ENCODE peak calls at places on chromosomes 12 and 14, in ten cellular contexts. D is esophagus squamous epithelium; C is astrocyte; I is Peyer's patch; Z is cardiac muscle cell; R is lung; E is CD8-positive, alpha-beta T cell; Q is right atrium auricular region; F is BE2C; B is CD8-positive, alpha-beta memory T cell. U is an unnamed sample.
A peak's percentile ranks its signal among the peaks of the same experiment; 100 is the strongest.

GRCh38 chr14:22026527-22026926 is 352.9 kb upstream of the OR4E1 start:
- DNase-seq in B (no peak), Q (no peak), F (no peak), D (no peak), R (no peak), I (no peak), Z (no peak), E (no peak), C (no peak), U (peak; percentile 19)

GRCh38 chr12:39846304-39846703 is 226.7 kb upstream of the ABCD2 start:
- DNase-seq in D (no peak), Z (no peak), R (no peak), F (no peak), I (no peak), B (no peak), E (no peak), C (no peak), Q (no peak), U (no peak)

GRCh38 chr14:68910540-68910939 is 68.6 kb downstream of the ACTN1 start:
- DNase-seq in F (no peak), Z (no peak), D (no peak), R (no peak), E (no peak), I (no peak), B (no peak), C (no peak), Q (no peak), U (no peak)

GRCh38 chr14:23300687-23301223 is 1.9 kb downstream of the PPP1R3E start:
- DNase-seq in D (no peak), Z (peak; percentile 72), Q (peak; percentile 83), F (no peak), R (no peak), I (peak; percentile 45), E (no peak), B (no peak), C (no peak), U (peak; percentile 61)

GRCh38 chr14:21536395-21537087 is 10.4 kb upstream of the SALL2 start:
- DNase-seq in B (no peak), Q (no peak), C (no peak), E (no peak), Z (peak; percentile 36), F (no peak), R (no peak), I (no peak), D (no peak), U (no peak)

GRCh38 chr12:104582739-104583138 is 126.0 kb downstream of the CHST11 start:
- DNase-seq in B (no peak), R (no peak), I (peak; percentile 83), E (no peak), F (no peak), Z (no peak), D (no peak), C (no peak), Q (no peak), U (no peak)

GRCh38 chr14:74697543-74697942 is 15.3 kb downstream of the AREL1 start:
- DNase-seq in D (no peak), B (no peak), C (peak; percentile 91), R (no peak), I (no peak), Q (no peak), Z (no peak), E (no peak), F (no peak), U (no peak)

GRCh38 chr12:123050331-123050809 is 69.9 kb downstream of the ARL6IP4 start:
- DNase-seq in D (no peak), R (no peak), I (no peak), B (no peak), Z (no peak), Q (no peak), E (no peak), C (peak; percentile 63), F (no peak), U (no peak)

DNA sequence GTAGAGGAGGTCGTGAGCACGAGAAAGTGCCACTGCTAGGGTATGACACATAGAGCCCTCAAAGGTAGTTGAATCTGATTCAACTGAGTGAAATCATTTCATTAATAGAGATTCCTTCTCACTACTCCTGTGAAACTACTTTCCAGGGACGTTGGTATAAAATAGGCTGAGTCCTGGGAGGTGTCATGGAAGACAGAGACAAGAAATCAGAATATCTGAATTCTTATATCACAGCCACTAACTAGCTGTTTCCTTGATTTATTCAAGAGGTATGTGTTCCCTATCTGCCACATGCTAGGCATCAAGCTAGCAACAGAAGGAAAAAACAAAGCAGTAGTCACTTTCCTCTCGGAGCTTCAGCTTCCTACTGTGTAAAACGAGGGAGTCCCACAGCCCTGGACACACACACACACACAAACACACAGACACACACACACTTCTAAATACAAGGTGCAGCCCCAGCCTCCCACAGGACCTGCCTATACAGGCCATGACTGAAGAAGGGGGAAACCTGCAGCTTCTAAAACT is 89.2 kb downstream of the DPF3 start:
- DNase-seq in D (no peak), Z (no peak), C (no peak), Q (no peak), R (no peak), B (no peak), E (no peak), I (no peak), F (no peak), U (no peak)
- H3K4me1 ChIP-seq in D (no peaks in the 10 kb centered on the region), Z (peaks cover 30% of the 10 kb centered on the region), C (peaks cover 26% of the 10 kb centered on the region), Q (no peaks in the 10 kb centered on the region), R (no peaks in the 10 kb centered on the region), B (peaks cover 3% of the 10 kb centered on the region), E (peaks cover 4% of the 10 kb centered on the region), I (no peaks in the 10 kb centered on the region), F (no peaks in the 10 kb centered on the region), U (no peaks in the 10 kb centered on the region)

GRCh38 chr12:2098852-2099251 is 46.1 kb downstream of the CACNA1C start:
- DNase-seq in D (no peak), F (no peak), C (no peak), I (no peak), Z (no peak), R (no peak), Q (no peak), B (no peak), E (no peak), U (no peak)

GRCh38 chr12:2094597-2094996 is 41.8 kb downstream of the CACNA1C start:
- DNase-seq in R (no peak), F (no peak), I (no peak), B (no peak), Q (no peak), E (no peak), D (no peak), C (no peak), Z (no peak), U (no peak)

GRCh38 chr12:2095878-2096277 is 43.1 kb downstream of the CACNA1C start:
- DNase-seq in F (no peak), R (no peak), C (no peak), Q (no peak), Z (no peak), D (no peak), B (no peak), E (no peak), I (no peak), U (no peak)

GRCh38 chr12:2099595-2099994 is 46.8 kb downstream of the CACNA1C start:
- DNase-seq in F (no peak), B (no peak), Q (no peak), E (no peak), R (no peak), C (no peak), D (no peak), I (no peak), Z (no peak), U (no peak)

DNA sequence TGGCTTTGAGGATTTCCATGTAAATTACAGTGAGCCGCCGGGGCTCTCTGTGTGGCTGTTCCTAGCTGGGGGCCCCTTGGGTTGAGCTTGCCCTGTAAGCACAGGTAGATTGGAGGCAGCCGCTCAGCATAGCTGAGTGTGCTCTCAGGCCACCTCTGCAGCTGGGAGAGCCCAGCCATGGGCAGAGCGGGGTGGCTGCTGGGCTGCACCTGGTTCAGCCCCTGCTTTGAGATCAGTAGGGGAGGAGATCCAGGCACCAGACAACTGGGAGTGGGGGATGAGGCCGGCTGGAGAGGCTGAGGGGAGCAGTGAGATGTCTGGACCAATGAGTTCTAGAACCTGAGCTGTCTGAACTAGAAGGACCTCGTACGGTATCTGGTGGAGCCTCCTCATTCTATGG is 44.8 kb downstream of the CACNA1C start:
- DNase-seq in R (no peak), E (no peak), B (no peak), D (no peak), Q (no peak), I (no peak), C (no peak), F (no peak), Z (no peak), U (no peak)
- H3K27me3 ChIP-seq in R (no peaks in the 10 kb centered on the region), E (no peaks in the 10 kb centered on the region), B (no peaks in the 10 kb centered on the region), D (no peaks in the 10 kb centered on the region), Q (no peaks in the 10 kb centered on the region), I (no peaks in the 10 kb centered on the region), C (no peaks in the 10 kb centered on the region), F (peaks cover 29% of the 10 kb centered on the region), Z (no peaks in the 10 kb centered on the region), U (no peaks in the 10 kb centered on the region)

GRCh38 chr12:53383258-53383657 is 3.3 kb downstream of the SP1 start:
- DNase-seq in R (no peak), C (no peak), B (no peak), Z (no peak), D (no peak), Q (no peak), E (no peak), F (no peak), I (no peak), U (no peak)
- H3K4me1 ChIP-seq in R (peaks cover 16% of the 10 kb centered on the region), C (peaks cover 40% of the 10 kb centered on the region), B (peaks cover 65% of the 10 kb centered on the region), Z (peaks cover 24% of the 10 kb centered on the region), D (peaks cover 84% of the 10 kb centered on the region), Q (no peaks in the 10 kb centered on the region), E (peaks cover 72% of the 10 kb centered on the region), F (peaks cover 14% of the 10 kb centered on the region), I (peaks cover 78% of the 10 kb centered on the region), U (peaks cover 4% of the 10 kb centered on the region)

GRCh38 chr14:32329690-32330290 is 692 bp downstream of the AKAP6 start:
- DNase-seq in F (no peak), B (no peak), E (no peak), Q (no peak), Z (no peak), C (no peak), R (no peak), D (no peak), I (no peak), U (no peak)

GRCh38 chr14:32319368-32320049 is 9.6 kb upstream of the AKAP6 start:
- DNase-seq in D (no peak), B (no peak), C (no peak), E (no peak), Q (no peak), Z (no peak), F (no peak), R (no peak), I (no peak), U (peak; percentile 31)

GRCh38 chr14:32327255-32327961 is 1.7 kb upstream of the AKAP6 start:
- DNase-seq in B (no peak), D (no peak), F (no peak), R (no peak), I (no peak), Q (no peak), C (no peak), E (no peak), Z (no peak), U (no peak)

GRCh38 chr14:32329146-32329545 is at the start of gene AKAP6:
- DNase-seq in I (no peak), E (no peak), Z (no peak), D (no peak), C (no peak), F (peak; percentile 48), Q (no peak), R (no peak), B (no peak), U (no peak)

DNA sequence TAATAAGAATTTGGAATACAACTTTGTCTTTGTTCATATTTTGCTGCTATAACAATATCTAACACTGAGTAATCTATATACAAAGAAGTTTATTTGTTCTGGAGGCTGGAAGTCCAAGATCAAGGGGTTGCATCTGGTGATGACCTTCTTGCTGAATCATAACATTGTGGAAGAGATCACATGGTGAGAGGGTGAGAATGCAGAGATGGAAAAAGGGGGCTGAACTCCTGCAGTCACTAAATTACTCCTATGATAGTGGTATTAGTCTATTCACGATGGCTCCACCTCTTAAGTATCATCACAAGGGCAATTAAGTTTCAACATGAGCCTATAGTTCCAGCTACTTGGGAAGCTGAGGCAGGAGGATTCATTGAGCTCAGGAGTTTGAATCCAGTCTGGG is 4.5 kb upstream of the AKAP6 start:
- DNase-seq in I (no peak), Z (no peak), R (no peak), E (no peak), D (no peak), F (no peak), B (no peak), Q (no peak), C (no peak), U (no peak)
- H3K27me3 ChIP-seq in I (no peaks in the 10 kb centered on the region), Z (no peaks in the 10 kb centered on the region), R (no peaks in the 10 kb centered on the region), E (no peaks in the 10 kb centered on the region), D (no peaks in the 10 kb centered on the region), F (no peaks in the 10 kb centered on the region), B (no peaks in the 10 kb centered on the region), Q (no peaks in the 10 kb centered on the region), C (no peaks in the 10 kb centered on the region), U (no peaks in the 10 kb centered on the region)